ENCODE peak calls at places on chromosomes 7 and 10, in seven cellular contexts. One of them, this sample, is unnamed. For H3K4me1, the result is how much of the 10 kb centered on the place peaks cover.

GRCh38 chr10:113273877-113274829 is 278.7 kb upstream of the HABP2 start:
- DNase-seq in aorta: no peak
- DNase-seq in lung: no peak
- DNase-seq in foreskin keratinocyte: no peak
- DNase-seq in RWPE2: no peak
- DNase-seq in HCT116: no peak
- DNase-seq in upper lobe of left lung: no peak
- DNase-seq in this sample: no peak

GRCh38 chr7:136869991-136870798 is 1.7 kb downstream of the CHRM2 start:
- DNase-seq in aorta: peak
- DNase-seq in lung: no peak
- DNase-seq in foreskin keratinocyte: no peak
- DNase-seq in RWPE2: no peak
- DNase-seq in HCT116: no peak
- DNase-seq in upper lobe of left lung: peak
- DNase-seq in this sample: no peak

GRCh38 chr7:155477469-155477868 is 19.5 kb downstream of the EN2 start:
- DNase-seq in aorta: no peak
- DNase-seq in lung: no peak
- DNase-seq in foreskin keratinocyte: no peak
- DNase-seq in RWPE2: no peak
- DNase-seq in HCT116: no peak
- DNase-seq in upper lobe of left lung: no peak
- DNase-seq in this sample: no peak

GRCh38 chr7:47713595-47713994 is 131.7 kb upstream of the TNS3 start:
- DNase-seq in aorta: no peak
- DNase-seq in lung: no peak
- DNase-seq in foreskin keratinocyte: no peak
- DNase-seq in RWPE2: no peak
- DNase-seq in HCT116: no peak
- DNase-seq in upper lobe of left lung: no peak
- DNase-seq in this sample: no peak

GRCh38 chr10:24784923-24785322 is 61.2 kb upstream of the ARHGAP21 start:
- DNase-seq in aorta: no peak
- DNase-seq in lung: no peak
- DNase-seq in foreskin keratinocyte: peak
- DNase-seq in RWPE2: no peak
- DNase-seq in HCT116: no peak
- DNase-seq in upper lobe of left lung: no peak
- DNase-seq in this sample: no peak

GRCh38 chr7:16644624-16644986 is 949 bp downstream of the ANKMY2 start:
- DNase-seq in aorta: peak
- DNase-seq in lung: peak
- DNase-seq in foreskin keratinocyte: no peak
- DNase-seq in RWPE2: peak
- DNase-seq in HCT116: no peak
- DNase-seq in upper lobe of left lung: peak
- DNase-seq in this sample: peak

GRCh38 chr10:52758406-52758805 is 14.2 kb downstream of the MBL2 start:
- DNase-seq in aorta: no peak
- DNase-seq in lung: no peak
- DNase-seq in foreskin keratinocyte: no peak
- DNase-seq in RWPE2: no peak
- DNase-seq in HCT116: no peak
- DNase-seq in upper lobe of left lung: no peak
- DNase-seq in this sample: no peak

GRCh38 chr10:21260060-21260792 is 265.3 kb downstream of the SKIDA1 start:
- DNase-seq in aorta: no peak
- DNase-seq in lung: no peak
- DNase-seq in foreskin keratinocyte: no peak
- DNase-seq in RWPE2: no peak
- DNase-seq in HCT116: no peak
- DNase-seq in upper lobe of left lung: no peak
- DNase-seq in this sample: no peak

GRCh38 chr7:129644634-129645230 is 33.2 kb downstream of the NRF1 start:
- DNase-seq in aorta: no peak
- DNase-seq in lung: no peak
- DNase-seq in foreskin keratinocyte: no peak
- DNase-seq in RWPE2: no peak
- DNase-seq in HCT116: peak
- DNase-seq in upper lobe of left lung: no peak
- DNase-seq in this sample: no peak

GRCh38 chr7:15424468-15424867 is 137.3 kb downstream of the AGMO start:
- DNase-seq in aorta: no peak
- DNase-seq in lung: no peak
- DNase-seq in foreskin keratinocyte: no peak
- DNase-seq in RWPE2: no peak
- DNase-seq in HCT116: no peak
- DNase-seq in upper lobe of left lung: no peak
- DNase-seq in this sample: no peak

GRCh38 chr7:73449422-73449821 is 15.8 kb downstream of the FZD9 start:
- DNase-seq in aorta: no peak
- DNase-seq in lung: no peak
- DNase-seq in foreskin keratinocyte: no peak
- DNase-seq in RWPE2: no peak
- DNase-seq in HCT116: no peak
- DNase-seq in upper lobe of left lung: no peak
- DNase-seq in this sample: no peak

GRCh38 chr10:7274293-7274692 is 136.5 kb downstream of the SFMBT2 start:
- DNase-seq in aorta: no peak
- DNase-seq in lung: no peak
- DNase-seq in foreskin keratinocyte: no peak
- DNase-seq in RWPE2: no peak
- DNase-seq in HCT116: no peak
- DNase-seq in upper lobe of left lung: no peak
- DNase-seq in this sample: no peak

GRCh38 chr10:123742751-123743440 is 76.7 kb downstream of the GPR26 start:
- DNase-seq in aorta: no peak
- DNase-seq in lung: no peak
- DNase-seq in foreskin keratinocyte: no peak
- DNase-seq in RWPE2: no peak
- DNase-seq in HCT116: no peak
- DNase-seq in upper lobe of left lung: no peak
- DNase-seq in this sample: no peak

GRCh38 chr10:12162927-12163326 is 32.8 kb downstream of the NUDT5 start:
- DNase-seq in aorta: no peak
- DNase-seq in lung: no peak
- DNase-seq in foreskin keratinocyte: no peak
- DNase-seq in RWPE2: no peak
- DNase-seq in HCT116: no peak
- DNase-seq in upper lobe of left lung: no peak
- DNase-seq in this sample: no peak

GRCh38 chr7:11458736-11459483 is 373.1 kb downstream of the THSD7A start:
- DNase-seq in aorta: no peak
- DNase-seq in lung: no peak
- DNase-seq in foreskin keratinocyte: peak
- DNase-seq in RWPE2: no peak
- DNase-seq in HCT116: no peak
- DNase-seq in upper lobe of left lung: no peak
- DNase-seq in this sample: no peak

GRCh38 chr10:121308046-121308445 is 290.2 kb downstream of the FGFR2 start:
- DNase-seq in aorta: no peak
- DNase-seq in lung: no peak
- DNase-seq in foreskin keratinocyte: no peak
- DNase-seq in RWPE2: no peak
- DNase-seq in HCT116: no peak
- DNase-seq in upper lobe of left lung: no peak
- DNase-seq in this sample: no peak

GRCh38 chr10:121312582-121312981 is 285.7 kb downstream of the FGFR2 start:
- DNase-seq in aorta: no peak
- DNase-seq in lung: no peak
- DNase-seq in foreskin keratinocyte: no peak
- DNase-seq in RWPE2: no peak
- DNase-seq in HCT116: no peak
- DNase-seq in upper lobe of left lung: no peak
- DNase-seq in this sample: no peak

GRCh38 chr10:121309164-121309563 is 289.1 kb downstream of the FGFR2 start:
- DNase-seq in aorta: no peak
- DNase-seq in lung: no peak
- DNase-seq in foreskin keratinocyte: peak
- DNase-seq in RWPE2: no peak
- DNase-seq in HCT116: no peak
- DNase-seq in upper lobe of left lung: no peak
- DNase-seq in this sample: no peak

GRCh38 chr10:121311812-121312443 is 286.3 kb downstream of the FGFR2 start:
- DNase-seq in aorta: no peak
- DNase-seq in lung: no peak
- DNase-seq in foreskin keratinocyte: no peak
- DNase-seq in RWPE2: no peak
- DNase-seq in HCT116: no peak
- DNase-seq in upper lobe of left lung: no peak
- DNase-seq in this sample: no peak

GRCh38 chr10:121310151-121310711 is 288.0 kb downstream of the FGFR2 start:
- DNase-seq in aorta: no peak
- DNase-seq in lung: no peak
- DNase-seq in foreskin keratinocyte: no peak
- DNase-seq in RWPE2: no peak
- DNase-seq in HCT116: no peak
- DNase-seq in upper lobe of left lung: no peak
- DNase-seq in this sample: no peak
- H3K4me1 ChIP-seq in aorta: under half
- H3K4me1 ChIP-seq in lung: under half
- H3K4me1 ChIP-seq in foreskin keratinocyte: half or more
- H3K4me1 ChIP-seq in RWPE2: under half
- H3K4me1 ChIP-seq in HCT116: under half
- H3K4me1 ChIP-seq in upper lobe of left lung: under half
- H3K4me1 ChIP-seq in this sample: under half

GRCh38 chr7:13028036-13028730 is 340.8 kb downstream of the ARL4A start:
- DNase-seq in aorta: no peak
- DNase-seq in lung: no peak
- DNase-seq in foreskin keratinocyte: no peak
- DNase-seq in RWPE2: no peak
- DNase-seq in HCT116: no peak
- DNase-seq in upper lobe of left lung: no peak
- DNase-seq in this sample: no peak
- H3K4me1 ChIP-seq in aorta: under half
- H3K4me1 ChIP-seq in lung: under half
- H3K4me1 ChIP-seq in foreskin keratinocyte: under half
- H3K4me1 ChIP-seq in RWPE2: under half
- H3K4me1 ChIP-seq in HCT116: under half
- H3K4me1 ChIP-seq in upper lobe of left lung: under half
- H3K4me1 ChIP-seq in this sample: under half

GRCh38 chr7:158601090-158601489 is 13.5 kb upstream of the PTPRN2 start:
- DNase-seq in aorta: no peak
- DNase-seq in lung: no peak
- DNase-seq in foreskin keratinocyte: no peak
- DNase-seq in RWPE2: no peak
- DNase-seq in HCT116: no peak
- DNase-seq in upper lobe of left lung: no peak
- DNase-seq in this sample: no peak
- H3K4me1 ChIP-seq in aorta: under half
- H3K4me1 ChIP-seq in lung: under half
- H3K4me1 ChIP-seq in foreskin keratinocyte: under half
- H3K4me1 ChIP-seq in RWPE2: under half
- H3K4me1 ChIP-seq in HCT116: under half
- H3K4me1 ChIP-seq in upper lobe of left lung: under half
- H3K4me1 ChIP-seq in this sample: under half

DNA sequence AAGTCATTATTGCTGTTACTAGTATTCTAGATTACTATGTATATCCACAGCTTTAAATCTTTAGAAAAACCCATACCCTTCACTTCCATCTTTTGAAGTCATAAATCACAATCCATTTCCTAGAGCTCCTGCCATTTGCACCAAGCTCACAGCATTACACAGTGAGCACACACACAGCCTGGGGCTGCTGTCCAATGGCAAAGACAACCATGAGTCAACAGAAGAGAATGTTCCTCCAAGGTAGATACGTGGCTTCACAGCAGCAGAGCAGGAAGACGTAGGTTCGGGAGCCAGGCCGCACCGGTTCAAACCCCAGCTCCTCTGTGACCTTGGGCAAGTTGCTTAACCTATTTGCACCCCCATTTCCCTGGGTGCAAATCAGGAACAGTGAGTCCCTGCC is 234.6 kb downstream of the DIP2C start:
- DNase-seq in aorta: no peak
- DNase-seq in lung: no peak
- DNase-seq in foreskin keratinocyte: peak
- DNase-seq in RWPE2: no peak
- DNase-seq in HCT116: peak
- DNase-seq in upper lobe of left lung: no peak
- DNase-seq in this sample: no peak
- H3K4me1 ChIP-seq in aorta: under half
- H3K4me1 ChIP-seq in lung: under half
- H3K4me1 ChIP-seq in foreskin keratinocyte: under half
- H3K4me1 ChIP-seq in RWPE2: under half
- H3K4me1 ChIP-seq in HCT116: under half
- H3K4me1 ChIP-seq in upper lobe of left lung: under half
- H3K4me1 ChIP-seq in this sample: half or more